ENCODE peak calls at places on chromosomes 4 and X, in seven cellular contexts. One of them, this sample, is unnamed.

GRCh38 chrX:56978172-56978571 is 17.2 kb downstream of the SPIN3 start:
- DNase-seq in Right ventricle myocardium superior: no peak
- DNase-seq in CD8-positive, alpha-beta T cell: peak; percentile 62
- DNase-seq in glomerular endothelial cell: peak; percentile 20
- DNase-seq in stimulated activated CD4-positive, alpha-beta T cell treated with anti-CD3 and anti-CD28 coated beads, Interleukin-1b, Interleukin-23, amount 100 ng/mL, for 24 hours: no peak
- DNase-seq in activated CD4-positive, alpha-beta T cell treated with anti-CD3 and anti-CD28 coated beads, Interleukin-2, amount 50 U/mL, for 1 hour: peak; percentile 6
- DNase-seq in T-cell: no peak
- DNase-seq in this sample: peak; percentile 35

GRCh38 chrX:40374486-40374885 is 206.3 kb upstream of the ATP6AP2 start:
- DNase-seq in activated CD4-positive, alpha-beta T cell treated with anti-CD3 and anti-CD28 coated beads, Interleukin-2, amount 50 U/mL, for 1 hour: no peak
- DNase-seq in glomerular endothelial cell: no peak
- DNase-seq in stimulated activated CD4-positive, alpha-beta T cell treated with anti-CD3 and anti-CD28 coated beads, Interleukin-1b, Interleukin-23, amount 100 ng/mL, for 24 hours: no peak
- DNase-seq in CD8-positive, alpha-beta T cell: no peak
- DNase-seq in T-cell: no peak
- DNase-seq in Right ventricle myocardium superior: no peak
- DNase-seq in this sample: no peak

GRCh38 chr4:61212788-61213187 is 12.7 kb downstream of the ADGRL3 start:
- DNase-seq in stimulated activated CD4-positive, alpha-beta T cell treated with anti-CD3 and anti-CD28 coated beads, Interleukin-1b, Interleukin-23, amount 100 ng/mL, for 24 hours: no peak
- DNase-seq in T-cell: no peak
- DNase-seq in Right ventricle myocardium superior: no peak
- DNase-seq in glomerular endothelial cell: no peak
- DNase-seq in CD8-positive, alpha-beta T cell: no peak
- DNase-seq in activated CD4-positive, alpha-beta T cell treated with anti-CD3 and anti-CD28 coated beads, Interleukin-2, amount 50 U/mL, for 1 hour: no peak
- DNase-seq in this sample: no peak

GRCh38 chrX:134870419-134870818 is 120.4 kb upstream of the SMIM10 start:
- DNase-seq in glomerular endothelial cell: no peak
- DNase-seq in activated CD4-positive, alpha-beta T cell treated with anti-CD3 and anti-CD28 coated beads, Interleukin-2, amount 50 U/mL, for 1 hour: no peak
- DNase-seq in CD8-positive, alpha-beta T cell: no peak
- DNase-seq in stimulated activated CD4-positive, alpha-beta T cell treated with anti-CD3 and anti-CD28 coated beads, Interleukin-1b, Interleukin-23, amount 100 ng/mL, for 24 hours: no peak
- DNase-seq in T-cell: no peak
- DNase-seq in Right ventricle myocardium superior: no peak
- DNase-seq in this sample: no peak

GRCh38 chr4:23106516-23106915 is 413.8 kb downstream of the GBA3 start:
- DNase-seq in CD8-positive, alpha-beta T cell: no peak
- DNase-seq in Right ventricle myocardium superior: no peak
- DNase-seq in activated CD4-positive, alpha-beta T cell treated with anti-CD3 and anti-CD28 coated beads, Interleukin-2, amount 50 U/mL, for 1 hour: no peak
- DNase-seq in glomerular endothelial cell: no peak
- DNase-seq in stimulated activated CD4-positive, alpha-beta T cell treated with anti-CD3 and anti-CD28 coated beads, Interleukin-1b, Interleukin-23, amount 100 ng/mL, for 24 hours: no peak
- DNase-seq in T-cell: no peak
- DNase-seq in this sample: no peak

GRCh38 chrX:140948827-140949226 is 53.6 kb upstream of the SPANXB1 start:
- DNase-seq in activated CD4-positive, alpha-beta T cell treated with anti-CD3 and anti-CD28 coated beads, Interleukin-2, amount 50 U/mL, for 1 hour: no peak
- DNase-seq in CD8-positive, alpha-beta T cell: no peak
- DNase-seq in glomerular endothelial cell: no peak
- DNase-seq in stimulated activated CD4-positive, alpha-beta T cell treated with anti-CD3 and anti-CD28 coated beads, Interleukin-1b, Interleukin-23, amount 100 ng/mL, for 24 hours: no peak
- DNase-seq in Right ventricle myocardium superior: no peak
- DNase-seq in T-cell: no peak
- DNase-seq in this sample: no peak

GRCh38 chr4:41061482-41062185 is 152.7 kb downstream of the APBB2 start:
- DNase-seq in Right ventricle myocardium superior: no peak
- DNase-seq in glomerular endothelial cell: no peak
- DNase-seq in activated CD4-positive, alpha-beta T cell treated with anti-CD3 and anti-CD28 coated beads, Interleukin-2, amount 50 U/mL, for 1 hour: no peak
- DNase-seq in stimulated activated CD4-positive, alpha-beta T cell treated with anti-CD3 and anti-CD28 coated beads, Interleukin-1b, Interleukin-23, amount 100 ng/mL, for 24 hours: no peak
- DNase-seq in CD8-positive, alpha-beta T cell: no peak
- DNase-seq in T-cell: no peak
- DNase-seq in this sample: no peak

GRCh38 chr4:112516401-112517066 is 554 bp upstream of the NEUROG2 start:
- DNase-seq in stimulated activated CD4-positive, alpha-beta T cell treated with anti-CD3 and anti-CD28 coated beads, Interleukin-1b, Interleukin-23, amount 100 ng/mL, for 24 hours: no peak
- DNase-seq in glomerular endothelial cell: no peak
- DNase-seq in activated CD4-positive, alpha-beta T cell treated with anti-CD3 and anti-CD28 coated beads, Interleukin-2, amount 50 U/mL, for 1 hour: no peak
- DNase-seq in Right ventricle myocardium superior: peak; percentile 46
- DNase-seq in CD8-positive, alpha-beta T cell: no peak
- DNase-seq in T-cell: no peak
- DNase-seq in this sample: peak; percentile 83

GRCh38 chrX:40474205-40474626 is 106.6 kb upstream of the ATP6AP2 start:
- DNase-seq in Right ventricle myocardium superior: no peak
- DNase-seq in stimulated activated CD4-positive, alpha-beta T cell treated with anti-CD3 and anti-CD28 coated beads, Interleukin-1b, Interleukin-23, amount 100 ng/mL, for 24 hours: no peak
- DNase-seq in glomerular endothelial cell: no peak
- DNase-seq in T-cell: no peak
- DNase-seq in activated CD4-positive, alpha-beta T cell treated with anti-CD3 and anti-CD28 coated beads, Interleukin-2, amount 50 U/mL, for 1 hour: no peak
- DNase-seq in CD8-positive, alpha-beta T cell: no peak
- DNase-seq in this sample: peak; percentile 96

GRCh38 chrX:28586891-28587635 is at the start of gene IL1RAPL1:
- DNase-seq in activated CD4-positive, alpha-beta T cell treated with anti-CD3 and anti-CD28 coated beads, Interleukin-2, amount 50 U/mL, for 1 hour: no peak
- DNase-seq in Right ventricle myocardium superior: no peak
- DNase-seq in glomerular endothelial cell: peak; percentile 55
- DNase-seq in stimulated activated CD4-positive, alpha-beta T cell treated with anti-CD3 and anti-CD28 coated beads, Interleukin-1b, Interleukin-23, amount 100 ng/mL, for 24 hours: no peak
- DNase-seq in T-cell: no peak
- DNase-seq in CD8-positive, alpha-beta T cell: no peak
- DNase-seq in this sample: no peak

GRCh38 chr4:87839309-87839946 is 6.7 kb downstream of the MEPE start:
- DNase-seq in glomerular endothelial cell: no peak
- DNase-seq in T-cell: no peak
- DNase-seq in CD8-positive, alpha-beta T cell: no peak
- DNase-seq in Right ventricle myocardium superior: peak; percentile 43
- DNase-seq in activated CD4-positive, alpha-beta T cell treated with anti-CD3 and anti-CD28 coated beads, Interleukin-2, amount 50 U/mL, for 1 hour: no peak
- DNase-seq in stimulated activated CD4-positive, alpha-beta T cell treated with anti-CD3 and anti-CD28 coated beads, Interleukin-1b, Interleukin-23, amount 100 ng/mL, for 24 hours: no peak
- DNase-seq in this sample: no peak

GRCh38 chr4:41359069-41359769 is 102.5 kb downstream of the UCHL1 start:
- DNase-seq in Right ventricle myocardium superior: no peak
- DNase-seq in stimulated activated CD4-positive, alpha-beta T cell treated with anti-CD3 and anti-CD28 coated beads, Interleukin-1b, Interleukin-23, amount 100 ng/mL, for 24 hours: no peak
- DNase-seq in T-cell: no peak
- DNase-seq in CD8-positive, alpha-beta T cell: no peak
- DNase-seq in activated CD4-positive, alpha-beta T cell treated with anti-CD3 and anti-CD28 coated beads, Interleukin-2, amount 50 U/mL, for 1 hour: no peak
- DNase-seq in glomerular endothelial cell: no peak
- DNase-seq in this sample: peak; percentile 80

GRCh38 chr4:127212269-127212580 is 420.5 kb upstream of the INTU start:
- DNase-seq in Right ventricle myocardium superior: no peak
- DNase-seq in glomerular endothelial cell: no peak
- DNase-seq in T-cell: no peak
- DNase-seq in activated CD4-positive, alpha-beta T cell treated with anti-CD3 and anti-CD28 coated beads, Interleukin-2, amount 50 U/mL, for 1 hour: no peak
- DNase-seq in CD8-positive, alpha-beta T cell: no peak
- DNase-seq in stimulated activated CD4-positive, alpha-beta T cell treated with anti-CD3 and anti-CD28 coated beads, Interleukin-1b, Interleukin-23, amount 100 ng/mL, for 24 hours: no peak
- DNase-seq in this sample: no peak

GRCh38 chrX:129932792-129933321 is 26.9 kb downstream of the UTP14A start:
- DNase-seq in glomerular endothelial cell: no peak
- DNase-seq in stimulated activated CD4-positive, alpha-beta T cell treated with anti-CD3 and anti-CD28 coated beads, Interleukin-1b, Interleukin-23, amount 100 ng/mL, for 24 hours: no peak
- DNase-seq in activated CD4-positive, alpha-beta T cell treated with anti-CD3 and anti-CD28 coated beads, Interleukin-2, amount 50 U/mL, for 1 hour: no peak
- DNase-seq in T-cell: no peak
- DNase-seq in CD8-positive, alpha-beta T cell: no peak
- DNase-seq in Right ventricle myocardium superior: peak; percentile 54
- DNase-seq in this sample: peak; percentile 35

GRCh38 chrX:133921764-133922389 is 63.5 kb downstream of the GPC3 start:
- DNase-seq in glomerular endothelial cell: no peak
- DNase-seq in activated CD4-positive, alpha-beta T cell treated with anti-CD3 and anti-CD28 coated beads, Interleukin-2, amount 50 U/mL, for 1 hour: peak; percentile 11
- DNase-seq in stimulated activated CD4-positive, alpha-beta T cell treated with anti-CD3 and anti-CD28 coated beads, Interleukin-1b, Interleukin-23, amount 100 ng/mL, for 24 hours: peak; percentile 12
- DNase-seq in T-cell: no peak
- DNase-seq in Right ventricle myocardium superior: peak; percentile 44
- DNase-seq in CD8-positive, alpha-beta T cell: peak; percentile 59
- DNase-seq in this sample: peak; percentile 81

GRCh38 chr4:13919021-13919441 is 291.5 kb upstream of the BOD1L1 start:
- DNase-seq in stimulated activated CD4-positive, alpha-beta T cell treated with anti-CD3 and anti-CD28 coated beads, Interleukin-1b, Interleukin-23, amount 100 ng/mL, for 24 hours: no peak
- DNase-seq in T-cell: no peak
- DNase-seq in CD8-positive, alpha-beta T cell: no peak
- DNase-seq in activated CD4-positive, alpha-beta T cell treated with anti-CD3 and anti-CD28 coated beads, Interleukin-2, amount 50 U/mL, for 1 hour: no peak
- DNase-seq in glomerular endothelial cell: no peak
- DNase-seq in Right ventricle myocardium superior: peak; percentile 37
- DNase-seq in this sample: no peak

GRCh38 chrX:81195712-81196111 is 6.0 kb downstream of the HMGN5 start:
- DNase-seq in activated CD4-positive, alpha-beta T cell treated with anti-CD3 and anti-CD28 coated beads, Interleukin-2, amount 50 U/mL, for 1 hour: peak; percentile 43
- DNase-seq in Right ventricle myocardium superior: peak; percentile 27
- DNase-seq in glomerular endothelial cell: no peak
- DNase-seq in CD8-positive, alpha-beta T cell: peak; percentile 73
- DNase-seq in stimulated activated CD4-positive, alpha-beta T cell treated with anti-CD3 and anti-CD28 coated beads, Interleukin-1b, Interleukin-23, amount 100 ng/mL, for 24 hours: no peak
- DNase-seq in T-cell: peak; percentile 3
- DNase-seq in this sample: peak; percentile 45

GRCh38 chr4:3641501-3641900 is 109.3 kb upstream of the LRPAP1 start:
- DNase-seq in CD8-positive, alpha-beta T cell: no peak
- DNase-seq in Right ventricle myocardium superior: peak; percentile 29
- DNase-seq in T-cell: no peak
- DNase-seq in stimulated activated CD4-positive, alpha-beta T cell treated with anti-CD3 and anti-CD28 coated beads, Interleukin-1b, Interleukin-23, amount 100 ng/mL, for 24 hours: no peak
- DNase-seq in glomerular endothelial cell: no peak
- DNase-seq in activated CD4-positive, alpha-beta T cell treated with anti-CD3 and anti-CD28 coated beads, Interleukin-2, amount 50 U/mL, for 1 hour: no peak
- DNase-seq in this sample: no peak

GRCh38 chr4:22514001-22514400 is 1.9 kb downstream of the ADGRA3 start:
- DNase-seq in glomerular endothelial cell: no peak
- DNase-seq in activated CD4-positive, alpha-beta T cell treated with anti-CD3 and anti-CD28 coated beads, Interleukin-2, amount 50 U/mL, for 1 hour: no peak
- DNase-seq in T-cell: no peak
- DNase-seq in CD8-positive, alpha-beta T cell: no peak
- DNase-seq in stimulated activated CD4-positive, alpha-beta T cell treated with anti-CD3 and anti-CD28 coated beads, Interleukin-1b, Interleukin-23, amount 100 ng/mL, for 24 hours: no peak
- DNase-seq in Right ventricle myocardium superior: no peak
- DNase-seq in this sample: no peak

GRCh38 chrX:24243692-24244091 is 70.2 kb downstream of the SUPT20HL2 start:
- DNase-seq in glomerular endothelial cell: no peak
- DNase-seq in CD8-positive, alpha-beta T cell: no peak
- DNase-seq in stimulated activated CD4-positive, alpha-beta T cell treated with anti-CD3 and anti-CD28 coated beads, Interleukin-1b, Interleukin-23, amount 100 ng/mL, for 24 hours: no peak
- DNase-seq in Right ventricle myocardium superior: no peak
- DNase-seq in activated CD4-positive, alpha-beta T cell treated with anti-CD3 and anti-CD28 coated beads, Interleukin-2, amount 50 U/mL, for 1 hour: no peak
- DNase-seq in T-cell: no peak
- DNase-seq in this sample: no peak

GRCh38 chrX:18702362-18703195 is 4.9 kb upstream of the PPEF1 start:
- DNase-seq in T-cell: no peak
- DNase-seq in CD8-positive, alpha-beta T cell: no peak
- DNase-seq in Right ventricle myocardium superior: no peak
- DNase-seq in stimulated activated CD4-positive, alpha-beta T cell treated with anti-CD3 and anti-CD28 coated beads, Interleukin-1b, Interleukin-23, amount 100 ng/mL, for 24 hours: no peak
- DNase-seq in glomerular endothelial cell: no peak
- DNase-seq in activated CD4-positive, alpha-beta T cell treated with anti-CD3 and anti-CD28 coated beads, Interleukin-2, amount 50 U/mL, for 1 hour: no peak
- DNase-seq in this sample: no peak

GRCh38 chrX:15913161-15913560 is 58.5 kb upstream of the AP1S2 start:
- DNase-seq in activated CD4-positive, alpha-beta T cell treated with anti-CD3 and anti-CD28 coated beads, Interleukin-2, amount 50 U/mL, for 1 hour: no peak
- DNase-seq in CD8-positive, alpha-beta T cell: no peak
- DNase-seq in T-cell: no peak
- DNase-seq in glomerular endothelial cell: no peak
- DNase-seq in stimulated activated CD4-positive, alpha-beta T cell treated with anti-CD3 and anti-CD28 coated beads, Interleukin-1b, Interleukin-23, amount 100 ng/mL, for 24 hours: no peak
- DNase-seq in Right ventricle myocardium superior: no peak
- DNase-seq in this sample: no peak

GRCh38 chr4:1752284-1753041 is 31.1 kb downstream of the TACC3 start:
- DNase-seq in Right ventricle myocardium superior: no peak
- DNase-seq in stimulated activated CD4-positive, alpha-beta T cell treated with anti-CD3 and anti-CD28 coated beads, Interleukin-1b, Interleukin-23, amount 100 ng/mL, for 24 hours: peak; percentile 32
- DNase-seq in CD8-positive, alpha-beta T cell: no peak
- DNase-seq in glomerular endothelial cell: no peak
- DNase-seq in activated CD4-positive, alpha-beta T cell treated with anti-CD3 and anti-CD28 coated beads, Interleukin-2, amount 50 U/mL, for 1 hour: no peak
- DNase-seq in T-cell: no peak
- DNase-seq in this sample: no peak

GRCh38 chr4:73828945-73829344 is 7.5 kb upstream of the CXCL6 start:
- DNase-seq in glomerular endothelial cell: no peak
- DNase-seq in CD8-positive, alpha-beta T cell: no peak
- DNase-seq in activated CD4-positive, alpha-beta T cell treated with anti-CD3 and anti-CD28 coated beads, Interleukin-2, amount 50 U/mL, for 1 hour: no peak
- DNase-seq in stimulated activated CD4-positive, alpha-beta T cell treated with anti-CD3 and anti-CD28 coated beads, Interleukin-1b, Interleukin-23, amount 100 ng/mL, for 24 hours: no peak
- DNase-seq in Right ventricle myocardium superior: no peak
- DNase-seq in T-cell: no peak
- DNase-seq in this sample: no peak

GRCh38 chr4:89889289-89889688 is 5.4 kb upstream of the MMRN1 start:
- DNase-seq in Right ventricle myocardium superior: peak; percentile 37
- DNase-seq in CD8-positive, alpha-beta T cell: no peak
- DNase-seq in T-cell: no peak
- DNase-seq in stimulated activated CD4-positive, alpha-beta T cell treated with anti-CD3 and anti-CD28 coated beads, Interleukin-1b, Interleukin-23, amount 100 ng/mL, for 24 hours: no peak
- DNase-seq in glomerular endothelial cell: no peak
- DNase-seq in activated CD4-positive, alpha-beta T cell treated with anti-CD3 and anti-CD28 coated beads, Interleukin-2, amount 50 U/mL, for 1 hour: no peak
- DNase-seq in this sample: no peak

GRCh38 chr4:24210332-24210902 is 320.6 kb upstream of the PPARGC1A start:
- DNase-seq in T-cell: no peak
- DNase-seq in activated CD4-positive, alpha-beta T cell treated with anti-CD3 and anti-CD28 coated beads, Interleukin-2, amount 50 U/mL, for 1 hour: no peak
- DNase-seq in stimulated activated CD4-positive, alpha-beta T cell treated with anti-CD3 and anti-CD28 coated beads, Interleukin-1b, Interleukin-23, amount 100 ng/mL, for 24 hours: no peak
- DNase-seq in Right ventricle myocardium superior: peak; percentile 69
- DNase-seq in CD8-positive, alpha-beta T cell: no peak
- DNase-seq in glomerular endothelial cell: no peak
- DNase-seq in this sample: no peak

GRCh38 chr4:38333219-38333618 is 330.8 kb upstream of the KLF3 start:
- DNase-seq in glomerular endothelial cell: no peak
- DNase-seq in stimulated activated CD4-positive, alpha-beta T cell treated with anti-CD3 and anti-CD28 coated beads, Interleukin-1b, Interleukin-23, amount 100 ng/mL, for 24 hours: no peak
- DNase-seq in activated CD4-positive, alpha-beta T cell treated with anti-CD3 and anti-CD28 coated beads, Interleukin-2, amount 50 U/mL, for 1 hour: no peak
- DNase-seq in Right ventricle myocardium superior: no peak
- DNase-seq in CD8-positive, alpha-beta T cell: no peak
- DNase-seq in T-cell: no peak
- DNase-seq in this sample: no peak

GRCh38 chrX:121160987-121161386 is 113.6 kb downstream of the GLUD2 start:
- DNase-seq in activated CD4-positive, alpha-beta T cell treated with anti-CD3 and anti-CD28 coated beads, Interleukin-2, amount 50 U/mL, for 1 hour: no peak
- DNase-seq in T-cell: no peak
- DNase-seq in Right ventricle myocardium superior: no peak
- DNase-seq in CD8-positive, alpha-beta T cell: no peak
- DNase-seq in stimulated activated CD4-positive, alpha-beta T cell treated with anti-CD3 and anti-CD28 coated beads, Interleukin-1b, Interleukin-23, amount 100 ng/mL, for 24 hours: no peak
- DNase-seq in glomerular endothelial cell: no peak
- DNase-seq in this sample: no peak

GRCh38 chr4:105291920-105292319 is 145.2 kb downstream of the TET2 start:
- DNase-seq in glomerular endothelial cell: no peak
- DNase-seq in Right ventricle myocardium superior: no peak
- DNase-seq in activated CD4-positive, alpha-beta T cell treated with anti-CD3 and anti-CD28 coated beads, Interleukin-2, amount 50 U/mL, for 1 hour: no peak
- DNase-seq in CD8-positive, alpha-beta T cell: no peak
- DNase-seq in stimulated activated CD4-positive, alpha-beta T cell treated with anti-CD3 and anti-CD28 coated beads, Interleukin-1b, Interleukin-23, amount 100 ng/mL, for 24 hours: no peak
- DNase-seq in T-cell: no peak
- DNase-seq in this sample: no peak

GRCh38 chr4:7037425-7037824 is 5.7 kb upstream of the TADA2B start:
- DNase-seq in CD8-positive, alpha-beta T cell: no peak
- DNase-seq in glomerular endothelial cell: no peak
- DNase-seq in Right ventricle myocardium superior: no peak
- DNase-seq in T-cell: no peak
- DNase-seq in activated CD4-positive, alpha-beta T cell treated with anti-CD3 and anti-CD28 coated beads, Interleukin-2, amount 50 U/mL, for 1 hour: no peak
- DNase-seq in stimulated activated CD4-positive, alpha-beta T cell treated with anti-CD3 and anti-CD28 coated beads, Interleukin-1b, Interleukin-23, amount 100 ng/mL, for 24 hours: no peak
- DNase-seq in this sample: no peak

GRCh38 chr4:168139336-168139735 is 47.0 kb downstream of the ANXA10 start:
- DNase-seq in activated CD4-positive, alpha-beta T cell treated with anti-CD3 and anti-CD28 coated beads, Interleukin-2, amount 50 U/mL, for 1 hour: no peak
- DNase-seq in glomerular endothelial cell: no peak
- DNase-seq in CD8-positive, alpha-beta T cell: no peak
- DNase-seq in stimulated activated CD4-positive, alpha-beta T cell treated with anti-CD3 and anti-CD28 coated beads, Interleukin-1b, Interleukin-23, amount 100 ng/mL, for 24 hours: no peak
- DNase-seq in Right ventricle myocardium superior: no peak
- DNase-seq in T-cell: no peak
- DNase-seq in this sample: no peak

This sample was measured in H9.